ENCODE peak calls at places on chromosome 7, in four cellular contexts. One of them, this sample, is unnamed.

GRCh38 chr7:22482476-22482875 is 17.5 kb downstream of the STEAP1B start:
- DNase-seq in GM23248: peak
- DNase-seq in activated CD4-positive, alpha-beta T cell treated with anti-CD3 and anti-CD28 coated beads, Interleukin-2, amount 50 U/mL, for 24 hours: no peak
- DNase-seq in NCI-H1092: no peak
- DNase-seq in this sample: no peak

GRCh38 chr7:83359108-83359507 is 196.4 kb upstream of the PCLO start:
- DNase-seq in GM23248: no peak
- DNase-seq in activated CD4-positive, alpha-beta T cell treated with anti-CD3 and anti-CD28 coated beads, Interleukin-2, amount 50 U/mL, for 24 hours: no peak
- DNase-seq in NCI-H1092: no peak
- DNase-seq in this sample: no peak

GRCh38 chr7:7770228-7770627 is 51.8 kb upstream of the RPA3 start:
- DNase-seq in GM23248: no peak
- DNase-seq in activated CD4-positive, alpha-beta T cell treated with anti-CD3 and anti-CD28 coated beads, Interleukin-2, amount 50 U/mL, for 24 hours: no peak
- DNase-seq in NCI-H1092: no peak
- DNase-seq in this sample: no peak

GRCh38 chr7:95229301-95229700 is 95.0 kb downstream of the PON1 start:
- DNase-seq in GM23248: no peak
- DNase-seq in activated CD4-positive, alpha-beta T cell treated with anti-CD3 and anti-CD28 coated beads, Interleukin-2, amount 50 U/mL, for 24 hours: no peak
- DNase-seq in NCI-H1092: no peak
- DNase-seq in this sample: no peak

GRCh38 chr7:780516-780915 is 51.8 kb upstream of the SUN1 start:
- DNase-seq in GM23248: no peak
- DNase-seq in activated CD4-positive, alpha-beta T cell treated with anti-CD3 and anti-CD28 coated beads, Interleukin-2, amount 50 U/mL, for 24 hours: no peak
- DNase-seq in NCI-H1092: no peak
- DNase-seq in this sample: no peak

GRCh38 chr7:121872831-121873764 is at the start of gene PTPRZ1:
- DNase-seq in GM23248: peak
- DNase-seq in activated CD4-positive, alpha-beta T cell treated with anti-CD3 and anti-CD28 coated beads, Interleukin-2, amount 50 U/mL, for 24 hours: no peak
- DNase-seq in NCI-H1092: no peak
- DNase-seq in this sample: no peak

GRCh38 chr7:76347710-76348109 is 11.1 kb downstream of the YWHAG start:
- DNase-seq in GM23248: no peak
- DNase-seq in activated CD4-positive, alpha-beta T cell treated with anti-CD3 and anti-CD28 coated beads, Interleukin-2, amount 50 U/mL, for 24 hours: no peak
- DNase-seq in NCI-H1092: no peak
- DNase-seq in this sample: no peak

GRCh38 chr7:86932038-86932512 is 127.4 kb downstream of the ELAPOR2 start:
- DNase-seq in GM23248: peak
- DNase-seq in activated CD4-positive, alpha-beta T cell treated with anti-CD3 and anti-CD28 coated beads, Interleukin-2, amount 50 U/mL, for 24 hours: no peak
- DNase-seq in NCI-H1092: no peak
- DNase-seq in this sample: no peak

GRCh38 chr7:44073664-44074348 is 8.4 kb upstream of the PGAM2 start:
- DNase-seq in GM23248: peak
- DNase-seq in activated CD4-positive, alpha-beta T cell treated with anti-CD3 and anti-CD28 coated beads, Interleukin-2, amount 50 U/mL, for 24 hours: no peak
- DNase-seq in NCI-H1092: no peak
- DNase-seq in this sample: no peak

GRCh38 chr7:22814261-22815208 is 8.1 kb downstream of the TOMM7 start:
- DNase-seq in GM23248: peak
- DNase-seq in activated CD4-positive, alpha-beta T cell treated with anti-CD3 and anti-CD28 coated beads, Interleukin-2, amount 50 U/mL, for 24 hours: no peak
- DNase-seq in NCI-H1092: no peak
- DNase-seq in this sample: no peak

GRCh38 chr7:38453187-38453586 is 178.0 kb downstream of the AMPH start:
- DNase-seq in GM23248: peak
- DNase-seq in activated CD4-positive, alpha-beta T cell treated with anti-CD3 and anti-CD28 coated beads, Interleukin-2, amount 50 U/mL, for 24 hours: no peak
- DNase-seq in NCI-H1092: no peak
- DNase-seq in this sample: no peak

GRCh38 chr7:140475747-140476333 is 3.5 kb downstream of the MKRN1 start:
- DNase-seq in GM23248: peak
- DNase-seq in activated CD4-positive, alpha-beta T cell treated with anti-CD3 and anti-CD28 coated beads, Interleukin-2, amount 50 U/mL, for 24 hours: no peak
- DNase-seq in NCI-H1092: peak
- DNase-seq in this sample: no peak

This sample was measured in GOT3.